ENCODE peak calls at places on chromosome 16, in six cellular contexts. D is fibroblast of the aortic adventitia; K is fibroblast of pulmonary artery; C is CD4-positive, alpha-beta T cell; X is natural killer cell; J is cardiac fibroblast. A is an unnamed sample.

GRCh38 chr16:17784073-17784472 is 313.3 kb upstream of the XYLT1 start:
- DNase-seq in D (peak; percentile 52), X (no peak), K (peak; percentile 16), J (peak; percentile 49), C (no peak), A (no peak)

GRCh38 chr16:48300391-48300856 is 53.1 kb upstream of the ABCC11 start:
- DNase-seq in J (peak; percentile 76), D (peak; percentile 96), K (peak; percentile 81), C (no peak), X (no peak), A (no peak)

GRCh38 chr16:68367034-68367433 is 56.2 kb downstream of the PRMT7 start:
- DNase-seq in D (peak; percentile 23), C (no peak), X (no peak), J (peak; percentile 53), K (peak; percentile 41), A (peak; percentile 62)

GRCh38 chr16:79090966-79091365 is 509.6 kb downstream of the MAF start:
- DNase-seq in K (no peak), C (no peak), D (no peak), X (no peak), J (no peak), A (no peak)

GRCh38 chr16:51153275-51153991 is 2.4 kb upstream of the SALL1 start:
- DNase-seq in C (no peak), X (no peak), D (peak; percentile 33), J (peak; percentile 3), K (no peak), A (no peak)

GRCh38 chr16:54447606-54448440 is 161.2 kb upstream of the IRX3 start:
- DNase-seq in K (peak; percentile 74), C (no peak), D (peak; percentile 88), X (no peak), J (peak; percentile 93), A (no peak)

GRCh38 chr16:50603206-50604064 is 55.2 kb downstream of the NKD1 start:
- DNase-seq in X (no peak), D (peak; percentile 73), J (peak; percentile 4), C (no peak), K (peak; percentile 31), A (no peak)

GRCh38 chr16:19835989-19836421 is 48.6 kb downstream of the GPRC5B start:
- DNase-seq in C (no peak), J (peak; percentile 65), K (peak; percentile 36), D (peak; percentile 63), X (no peak), A (no peak)

GRCh38 chr16:47815655-47816054 is 340.1 kb downstream of the ABCC12 start:
- DNase-seq in C (no peak), D (no peak), X (no peak), J (peak; percentile 5), K (peak; percentile 4), A (no peak)

GRCh38 chr16:20952144-20952797 is 51.7 kb downstream of the LYRM1 start:
- DNase-seq in D (no peak), X (no peak), C (no peak), J (no peak), K (no peak), A (no peak)

GRCh38 chr16:84955427-84955826 is 55.9 kb downstream of the ZDHHC7 start:
- DNase-seq in K (no peak), X (no peak), D (no peak), C (no peak), J (no peak), A (no peak)

GRCh38 chr16:17283022-17283421 is 187.7 kb downstream of the XYLT1 start:
- DNase-seq in X (no peak), K (no peak), D (no peak), J (no peak), C (no peak), A (no peak)

GRCh38 chr16:29871822-29872546 is 9.0 kb upstream of the CDIPT start:
- DNase-seq in J (no peak), K (no peak), C (no peak), X (no peak), D (no peak), A (no peak)

GRCh38 chr16:50509521-50510341 is 38.5 kb upstream of the NKD1 start:
- DNase-seq in K (peak; percentile 21), C (peak; percentile 8), J (peak; percentile 29), D (peak; percentile 3), X (peak; percentile 38), A (peak; percentile 51)

GRCh38 chr16:48526058-48526957 is 83.7 kb downstream of the N4BP1 start:
- DNase-seq in X (no peak), D (no peak), K (no peak), J (peak; percentile 21), C (no peak), A (peak; percentile 73)

GRCh38 chr16:6753553-6753952 is 579.1 kb upstream of the RBFOX1 start:
- DNase-seq in K (no peak), C (no peak), X (no peak), D (no peak), J (no peak), A (no peak)

GRCh38 chr16:65828296-65828695 is 538.2 kb upstream of the CDH5 start:
- DNase-seq in K (no peak), J (no peak), X (no peak), D (no peak), C (no peak), A (no peak)

GRCh38 chr16:58329147-58329546 is 34.3 kb upstream of the PRSS54 start:
- DNase-seq in X (no peak), D (peak; percentile 51), K (peak; percentile 43), C (no peak), J (peak; percentile 52), A (no peak)

GRCh38 chr16:23365602-23366240 is 63.6 kb downstream of the SCNN1B start:
- DNase-seq in C (no peak), X (no peak), J (no peak), D (no peak), K (no peak), A (no peak)

GRCh38 chr16:65119905-65120341 is 1.9 kb downstream of the CDH11 start:
- DNase-seq in D (peak; percentile 92), C (no peak), K (peak; percentile 87), X (no peak), J (peak; percentile 55), A (no peak)

GRCh38 chr16:85553436-85554113 is 59.5 kb upstream of the GSE1 start:
- DNase-seq in C (no peak), J (peak; percentile 57), D (peak; percentile 64), K (peak; percentile 54), X (peak; percentile 73), A (peak; percentile 80)

GRCh38 chr16:66606000-66606751 is 1.7 kb downstream of the CMTM3 start:
- DNase-seq in X (no peak), C (no peak), D (no peak), J (no peak), K (no peak), A (peak; percentile 70)

GRCh38 chr16:74309789-74310781 is 13.5 kb downstream of the PSMD7 start:
- DNase-seq in C (no peak), X (no peak), J (peak; percentile 72), K (peak; percentile 69), D (peak; percentile 67), A (peak; percentile 57)

GRCh38 chr16:56013962-56014552 is 138.9 kb upstream of the CES5A start:
- DNase-seq in X (no peak), C (no peak), D (peak; percentile 2), K (peak; percentile 16), J (peak; percentile 4), A (peak; percentile 17)

GRCh38 chr16:71424626-71425025 is 17.2 kb downstream of the TLE7 start:
- DNase-seq in D (no peak), X (no peak), C (no peak), J (no peak), K (no peak), A (no peak)

GRCh38 chr16:71425746-71426068 is 16.1 kb downstream of the TLE7 start:
- DNase-seq in K (no peak), C (no peak), X (no peak), J (no peak), D (no peak), A (no peak)

GRCh38 chr16:71426880-71427615 is 14.8 kb downstream of the TLE7 start:
- DNase-seq in X (no peak), K (no peak), J (no peak), C (no peak), D (no peak), A (no peak)

GRCh38 chr16:71428385-71428784 is 13.5 kb downstream of the TLE7 start:
- DNase-seq in X (no peak), D (no peak), K (no peak), J (no peak), C (no peak), A (no peak)

GRCh38 chr16:71426069-71426879 is 15.6 kb downstream of the TLE7 start:
- DNase-seq in K (peak; percentile 75), J (peak; percentile 94), X (no peak), D (peak; percentile 77), C (peak; percentile 14), A (peak; percentile 46)
- TF ChIP-seq CTCF in K (no peak), J (no peak), X (no peak), D (no peak), C (no peak), A (no peak)

DNA sequence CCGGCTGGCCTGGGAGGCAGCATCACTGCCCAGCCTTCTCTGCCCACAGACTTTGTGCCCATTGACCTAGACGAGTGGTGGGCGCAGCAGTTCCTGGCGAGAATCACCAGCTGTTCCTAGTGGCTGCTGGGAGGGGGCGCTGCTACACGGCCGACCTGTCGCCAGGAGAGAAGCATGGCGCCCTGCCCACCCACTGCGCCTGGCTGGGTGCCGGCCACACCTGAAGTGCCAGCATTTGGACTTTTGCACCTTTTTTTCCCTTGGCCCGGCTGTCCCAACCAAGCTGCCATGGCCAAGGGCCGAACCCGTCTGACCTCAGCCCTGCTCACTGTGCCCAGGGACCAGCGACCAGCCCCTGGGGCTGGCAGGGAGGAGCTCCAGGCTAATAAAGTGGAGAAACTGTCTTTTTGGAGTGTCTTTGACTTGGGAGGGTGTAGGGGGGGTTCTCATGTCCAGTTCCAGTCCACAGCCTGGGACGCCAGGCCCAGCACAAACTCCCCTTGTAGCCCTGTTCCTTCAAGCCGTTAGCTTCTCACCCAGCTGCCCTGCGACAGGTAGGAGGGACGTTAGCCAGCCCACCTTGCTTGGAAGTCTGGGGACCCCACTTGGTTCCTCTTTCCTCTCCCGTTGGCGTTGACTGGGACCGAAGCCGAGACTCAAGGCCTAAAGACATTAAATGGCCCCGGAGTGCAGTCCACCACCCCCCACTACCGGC is 937 bp upstream of the WDR90 start:
- DNase-seq in C (no peak), D (peak; percentile 13), K (peak; percentile 24), J (peak; percentile 21), X (no peak), A (peak; percentile 72)
- TF ChIP-seq CTCF in C (peak; percentile 17), D (peak; percentile 46), K (peak; percentile 36), J (peak; percentile 41), X (no peak), A (peak; percentile 93)

GRCh38 chr16:87636741-87637140 is 34.4 kb downstream of the JPH3 start:
- DNase-seq in C (no peak), J (no peak), X (no peak), D (no peak), K (no peak), A (no peak)
- TF ChIP-seq CTCF in C (no peak), J (no peak), X (no peak), D (no peak), K (no peak), A (no peak)

GRCh38 chr16:3149630-3150345 is 15.0 kb downstream of the ZNF213 start:
- DNase-seq in D (peak; percentile 39), C (peak; percentile 17), X (peak; percentile 61), J (peak; percentile 65), K (peak; percentile 67), A (peak; percentile 78)
- TF ChIP-seq CTCF in D (peak; percentile 39), C (no peak), X (peak; percentile 25), J (peak; percentile 49), K (peak; percentile 43), A (peak; percentile 71)

DNA sequence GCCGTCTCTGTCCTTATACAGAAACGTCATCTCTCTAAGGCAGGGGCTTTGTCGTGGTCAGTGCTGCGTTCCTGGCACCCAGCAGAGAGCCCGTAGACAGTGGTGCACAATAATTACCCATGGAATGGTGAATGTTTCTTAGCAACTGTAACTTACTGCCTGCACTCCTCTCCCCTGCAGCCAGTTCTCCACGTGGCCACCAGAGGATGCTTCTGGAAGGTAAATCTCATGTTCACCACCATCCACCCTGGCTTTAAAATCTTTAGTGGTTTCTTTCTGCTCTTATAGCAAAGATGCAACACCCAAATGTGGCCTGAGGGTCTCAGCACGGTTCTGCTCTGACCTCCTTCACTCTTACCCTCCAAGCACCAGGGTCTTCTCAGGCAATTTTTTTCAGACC is 150.8 kb downstream of the GRIN2A start:
- DNase-seq in C (no peak), K (no peak), D (no peak), J (no peak), X (no peak), A (no peak)
- TF ChIP-seq CTCF in C (no peak), K (no peak), D (peak; percentile 22), J (no peak), X (no peak), A (no peak)